ENCODE peak calls at places on chromosomes 4 and X, in ten cellular contexts. B is cardiac fibroblast; A is neural progenitor cell; N is fibroblast of pulmonary artery; I is heart right ventricle; E is endothelial cell; K is OCI-LY7; M is Calu3; T is CD8-positive, alpha-beta T cell; X is GM12864. H is an unnamed sample.

GRCh38 chrX:96843566-96843965 is 40.1 kb upstream of the RPA4 start:
- DNase-seq in B (peak; percentile 43), A (peak; percentile 67), N (peak; percentile 23), I (no peak), E (peak; percentile 5), K (no peak), M (no peak), T (no peak), X (no peak), H (no peak)

GRCh38 chr4:177802665-177803064 is 360.4 kb upstream of the AGA start:
- DNase-seq in B (no peak), A (no peak), N (no peak), I (no peak), E (no peak), K (no peak), M (no peak), T (no peak), X (no peak), H (no peak)

GRCh38 chr4:131370846-131371245 is 1778.2 kb upstream of the PCDH10 start:
- DNase-seq in B (no peak), A (no peak), N (no peak), I (no peak), E (no peak), K (no peak), M (peak; percentile 15), T (no peak), X (no peak), H (no peak)

GRCh38 chr4:169611991-169612868 is at the start of gene NEK1:
- DNase-seq in B (peak; percentile 88), A (peak; percentile 94), N (peak; percentile 91), I (peak; percentile 91), E (peak; percentile 82), K (peak; percentile 93), M (peak; percentile 81), T (peak; percentile 82), X (no peak), H (peak; percentile 90)

GRCh38 chr4:101967697-101968346 is 177.3 kb downstream of the BANK1 start:
- DNase-seq in B (no peak), A (no peak), N (peak; percentile 42), I (no peak), E (no peak), K (no peak), M (peak; percentile 1), T (no peak), X (no peak), H (no peak)

GRCh38 chrX:155070038-155070437 is 898 bp downstream of the CMC4 start:
- DNase-seq in B (no peak), A (peak; percentile 4), N (no peak), I (no peak), E (no peak), K (peak; percentile 8), M (no peak), T (no peak), X (no peak), H (no peak)

GRCh38 chr4:54218736-54219135 is 10.4 kb upstream of the PDGFRA start:
- DNase-seq in B (no peak), A (no peak), N (no peak), I (no peak), E (no peak), K (no peak), M (no peak), T (no peak), X (no peak), H (no peak)

GRCh38 chr4:38514465-38515146 is 149.4 kb upstream of the KLF3 start:
- DNase-seq in B (no peak), A (no peak), N (no peak), I (no peak), E (no peak), K (no peak), M (no peak), T (no peak), X (no peak), H (no peak)

GRCh38 chr4:78308517-78308916 is 243.1 kb upstream of the ANXA3 start:
- DNase-seq in B (no peak), A (no peak), N (no peak), I (no peak), E (no peak), K (no peak), M (peak; percentile 13), T (no peak), X (no peak), H (no peak)

GRCh38 chrX:86016189-86016588 is 31.2 kb downstream of the CHM start:
- DNase-seq in B (no peak), A (no peak), N (no peak), I (no peak), E (no peak), K (no peak), M (no peak), T (no peak), X (no peak), H (no peak)

GRCh38 chrX:86012188-86012587 is 35.2 kb downstream of the CHM start:
- DNase-seq in B (no peak), A (no peak), N (no peak), I (no peak), E (no peak), K (no peak), M (no peak), T (no peak), X (no peak), H (no peak)

GRCh38 chrX:86013792-86014191 is 33.6 kb downstream of the CHM start:
- DNase-seq in B (no peak), A (no peak), N (no peak), I (no peak), E (no peak), K (no peak), M (no peak), T (no peak), X (no peak), H (no peak)

GRCh38 chrX:86014421-86014820 is 32.9 kb downstream of the CHM start:
- DNase-seq in B (no peak), A (no peak), N (no peak), I (no peak), E (no peak), K (no peak), M (no peak), T (no peak), X (no peak), H (no peak)
- TF ChIP-seq CTCF in B (no peak), A (no peak), N (no peak), I (no peak), E (no peak), K (no peak), M (no peak), T (no peak), X (no peak), H (no peak)

DNA sequence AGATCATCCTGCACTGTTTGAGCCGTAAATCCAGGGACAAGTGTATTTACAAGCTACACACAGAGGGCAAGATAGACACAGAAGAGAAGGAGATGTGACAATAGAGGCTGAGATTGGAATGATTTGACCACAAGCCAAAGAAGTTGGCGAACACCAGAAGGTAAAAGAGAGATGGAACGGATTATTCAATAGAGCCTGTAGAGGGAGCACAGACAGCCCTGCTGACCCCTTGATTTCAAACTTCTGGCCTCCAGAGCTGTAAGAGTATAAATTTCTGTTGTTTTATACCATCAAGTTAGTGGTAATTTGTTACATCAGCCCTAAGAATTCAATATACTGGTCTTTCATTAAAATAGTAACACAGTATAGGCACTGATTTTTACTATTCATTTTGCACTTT is 447.8 kb downstream of the FAT4 start:
- DNase-seq in B (peak; percentile 9), A (no peak), N (no peak), I (no peak), E (no peak), K (no peak), M (no peak), T (no peak), X (no peak), H (no peak)
- TF ChIP-seq CTCF in B (peak; percentile 21), A (peak; percentile 42), N (peak; percentile 40), I (no peak), E (peak; percentile 21), K (no peak), M (no peak), T (no peak), X (no peak), H (no peak)

GRCh38 chr4:152101546-152102183 is 340.9 kb upstream of the GATB start:
- DNase-seq in B (no peak), A (no peak), N (no peak), I (no peak), E (no peak), K (no peak), M (no peak), T (no peak), X (no peak), H (no peak)

GRCh38 chr4:152100378-152101201 is 339.8 kb upstream of the GATB start:
- DNase-seq in B (no peak), A (no peak), N (no peak), I (no peak), E (no peak), K (peak; percentile 44), M (no peak), T (peak; percentile 70), X (peak; percentile 37), H (no peak)

GRCh38 chr4:152098365-152099060 is 337.7 kb upstream of the GATB start:
- DNase-seq in B (no peak), A (no peak), N (no peak), I (no peak), E (no peak), K (no peak), M (no peak), T (no peak), X (no peak), H (no peak)

GRCh38 chr4:152099061-152099425 is 338.2 kb upstream of the GATB start:
- DNase-seq in B (no peak), A (no peak), N (no peak), I (no peak), E (no peak), K (no peak), M (no peak), T (no peak), X (no peak), H (no peak)

GRCh38 chr4:152099555-152099954 is 338.7 kb upstream of the GATB start:
- DNase-seq in B (no peak), A (no peak), N (no peak), I (no peak), E (no peak), K (no peak), M (no peak), T (no peak), X (no peak), H (no peak)
- TF ChIP-seq CTCF in B (no peak), A (no peak), N (no peak), I (no peak), E (no peak), K (peak; percentile 14), M (no peak), T (peak; percentile 31), X (no peak), H (no peak)

GRCh38 chrX:13750204-13750603 is 15.7 kb downstream of the OFD1 start:
- DNase-seq in B (peak; percentile 67), A (peak; percentile 31), N (peak; percentile 55), I (no peak), E (no peak), K (peak; percentile 64), M (peak; percentile 19), T (no peak), X (no peak), H (no peak)
- TF ChIP-seq CTCF in B (peak; percentile 43), A (peak; percentile 59), N (peak; percentile 56), I (peak; percentile 21), E (peak; percentile 22), K (peak; percentile 79), M (no peak), T (peak; percentile 37), X (peak; percentile 44), H (peak; percentile 54)

DNA sequence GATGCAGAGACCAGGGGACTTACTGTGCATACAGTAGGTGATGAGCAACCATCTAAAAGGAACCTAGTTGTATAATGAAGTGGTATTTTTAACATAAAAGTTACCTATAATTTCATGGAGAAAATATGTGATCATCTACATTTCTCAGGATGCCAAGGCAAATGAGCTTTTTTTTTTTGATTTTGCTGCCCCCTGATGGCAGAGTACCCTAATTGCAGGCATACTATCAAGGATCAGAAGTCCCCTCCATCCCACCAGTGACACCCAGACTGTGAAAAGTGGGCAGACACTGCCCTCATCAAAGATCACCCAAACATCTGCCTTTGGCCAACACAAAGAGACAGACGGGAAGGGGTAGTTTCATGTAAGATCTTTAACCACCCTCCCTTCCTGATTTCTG is 9.6 kb upstream of the ABLIM2 start:
- DNase-seq in B (no peak), A (no peak), N (no peak), I (no peak), E (no peak), K (no peak), M (no peak), T (no peak), X (no peak), H (no peak)
- TF ChIP-seq CTCF in B (peak; percentile 44), A (peak; percentile 51), N (peak; percentile 52), I (no peak), E (peak; percentile 99), K (peak; percentile 80), M (peak; percentile 23), T (no peak), X (peak; percentile 53), H (peak; percentile 59)